ENCODE peak calls at places on chromosomes 16 and 17, in four cellular contexts. H is heart left ventricle, P is left lung, T is BE2C. D is an unnamed sample. For H3K4me1, the result is how much of the 10 kb centered on the place peaks cover.

GRCh38 chr16:81608515-81609209 is 164.1 kb downstream of the CMIP start:
- DNase-seq in H (peak), P (no peak), T (no peak), D (no peak)

GRCh38 chr16:61813339-61813738 is 222.9 kb downstream of the CDH8 start:
- DNase-seq in H (no peak), P (no peak), T (no peak), D (no peak)

GRCh38 chr16:25063102-25063501 is 47.9 kb upstream of the ARHGAP17 start:
- DNase-seq in H (no peak), P (no peak), T (no peak), D (no peak)

GRCh38 chr17:75568412-75569255 is 19.0 kb upstream of the MYO15B start:
- DNase-seq in H (no peak), P (no peak), T (no peak), D (no peak)

GRCh38 chr16:30748634-30749445 is 615 bp downstream of the PHKG2 start:
- DNase-seq in H (no peak), P (peak), T (peak), D (no peak)

GRCh38 chr17:42288985-42289862 is 926 bp downstream of the STAT5A start:
- DNase-seq in H (no peak), P (peak), T (no peak), D (no peak)

GRCh38 chr16:4327782-4328579 is 12.1 kb downstream of the GLIS2 start:
- DNase-seq in H (peak), P (peak), T (peak), D (peak)

GRCh38 chr16:733382-734207 is 6.7 kb downstream of the HAGHL start:
- DNase-seq in H (no peak), P (no peak), T (peak), D (peak)

GRCh38 chr16:57331355-57331754 is 27.2 kb upstream of the CCL22 start:
- DNase-seq in H (no peak), P (no peak), T (no peak), D (no peak)

GRCh38 chr17:32484628-32485027 is 2.2 kb upstream of the CDK5R1 start:
- DNase-seq in H (no peak), P (no peak), T (no peak), D (no peak)

GRCh38 chr16:89244754-89245153 is 27.3 kb downstream of the ZNF778 start:
- DNase-seq in H (no peak), P (peak), T (no peak), D (no peak)

GRCh38 chr17:58329035-58329807 is 626 bp upstream of the TSPOAP1 start:
- DNase-seq in H (peak), P (peak), T (no peak), D (peak)

GRCh38 chr17:75645889-75646625 is 12.8 kb downstream of the SMIM5 start:
- DNase-seq in H (peak), P (peak), T (no peak), D (no peak)

GRCh38 chr17:70168044-70168978 is 1.0 kb upstream of the KCNJ2 start:
- DNase-seq in H (peak), P (peak), T (peak), D (no peak)

GRCh38 chr16:88831838-88832237 is 20.1 kb upstream of the APRT start:
- DNase-seq in H (no peak), P (no peak), T (no peak), D (no peak)

GRCh38 chr17:66310528-66311148 is 8.2 kb downstream of the PRKCA start:
- DNase-seq in H (no peak), P (no peak), T (no peak), D (no peak)

GRCh38 chr17:17851101-17851500 is 14.3 kb upstream of the SREBF1 start:
- DNase-seq in H (no peak), P (no peak), T (no peak), D (no peak)

GRCh38 chr17:17849147-17849820 is 12.5 kb upstream of the SREBF1 start:
- DNase-seq in H (peak), P (peak), T (no peak), D (no peak)

GRCh38 chr17:17848311-17848710 is 11.5 kb upstream of the SREBF1 start:
- DNase-seq in H (no peak), P (no peak), T (no peak), D (no peak)

GRCh38 chr17:17851603-17852002 is 14.8 kb upstream of the SREBF1 start:
- DNase-seq in H (no peak), P (no peak), T (no peak), D (no peak)

DNA sequence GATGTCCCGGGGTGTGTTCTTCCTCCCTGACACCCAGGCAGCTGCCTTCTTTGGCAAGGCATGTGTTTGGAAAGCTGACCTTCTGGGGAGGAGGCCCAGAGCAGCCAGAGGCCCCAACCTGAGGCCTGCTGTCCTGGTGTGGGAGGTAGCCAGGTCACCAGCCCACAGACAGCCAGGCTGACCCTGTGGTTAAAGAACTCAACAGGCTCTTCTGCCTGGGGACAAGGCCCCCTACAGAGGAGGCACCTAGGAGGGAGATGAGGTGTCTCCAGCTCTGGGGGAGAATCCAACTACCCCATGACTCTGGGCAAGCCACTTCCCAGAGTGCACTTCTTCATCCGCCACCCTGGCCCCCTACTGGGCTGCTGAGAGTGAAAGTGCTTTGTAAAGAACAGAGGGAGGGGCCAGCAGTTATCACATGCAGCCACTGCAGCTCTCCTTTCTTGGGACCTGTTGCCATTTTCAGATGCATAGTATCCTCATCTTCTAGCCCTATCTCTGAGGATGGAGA is 13.1 kb upstream of the SREBF1 start:
- DNase-seq in H (no peak), P (peak), T (no peak), D (peak)
- H3K4me1 ChIP-seq in H (under half), P (under half), T (under half), D (under half)

DNA sequence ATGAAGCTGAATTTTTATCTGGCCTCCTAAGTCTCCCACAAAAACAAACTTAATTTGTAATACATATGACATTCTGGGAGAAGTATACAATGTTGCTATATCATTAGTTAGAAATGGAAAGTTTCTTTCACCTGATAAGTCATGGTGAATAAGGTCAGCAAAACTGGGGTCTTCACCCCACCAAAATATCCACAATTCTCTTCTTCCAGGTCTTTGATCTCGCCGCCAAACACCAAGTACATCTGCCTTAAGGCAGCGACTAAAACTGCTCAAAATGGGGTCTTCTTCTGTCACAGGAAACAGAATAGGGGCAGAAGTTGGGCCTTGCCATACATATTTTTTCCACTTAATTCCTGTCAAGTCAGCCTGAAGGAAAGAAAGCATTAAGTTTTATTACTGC is 2.1 kb downstream of the MED13 start:
- DNase-seq in H (no peak), P (no peak), T (no peak), D (no peak)
- H3K4me1 ChIP-seq in H (under half), P (under half), T (under half), D (under half)

GRCh38 chr17:79927136-79927661 is 88.0 kb upstream of the CBX4 start:
- DNase-seq in H (no peak), P (no peak), T (no peak), D (no peak)
- H3K4me1 ChIP-seq in H (under half), P (under half), T (under half), D (under half)

GRCh38 chr16:79282806-79283205 is 317.7 kb downstream of the MAF start:
- DNase-seq in H (no peak), P (no peak), T (no peak), D (no peak)
- H3K4me1 ChIP-seq in H (under half), P (under half), T (under half), D (under half)

D was measured in HAP-1.